ENCODE peak calls at places on chromosome 14, in nine cellular contexts. C is NCI-H1092 treated with DMSO at 0.1 percent for 48 hours, J is GM04504, Q is HuH-7, S is iPS-NIHi11, O is left kidney, G is transverse colon, X is activated T-cell treated with anti-CD3 and anti-CD28 coated beads for 1 hour, V is RWPE2. A is an unnamed sample.

GRCh38 chr14:68363841-68364711 is 428.8 kb downstream of the ZFP36L1 start:
- DNase-seq in X (no peak), S (peak; percentile 75), Q (no peak), C (no peak), O (peak; percentile 95), V (no peak), G (peak; percentile 26), J (no peak), A (peak; percentile 86)

GRCh38 chr14:104927901-104928300 is 3.2 kb downstream of the PLD4 start:
- DNase-seq in G (no peak), V (peak; percentile 74), S (no peak), X (no peak), O (no peak), J (no peak), C (no peak), Q (no peak), A (no peak)

GRCh38 chr14:85205875-85206274 is 324.1 kb upstream of the FLRT2 start:
- DNase-seq in G (no peak), Q (no peak), J (no peak), V (no peak), S (no peak), O (no peak), X (no peak), C (no peak), A (no peak)

GRCh38 chr14:102630405-102630804 is 38.0 kb downstream of the RCOR1 start:
- DNase-seq in Q (no peak), J (no peak), V (no peak), G (no peak), X (no peak), S (peak; percentile 41), O (peak; percentile 50), C (no peak), A (no peak)

GRCh38 chr14:103067231-103067954 is 10.0 kb upstream of the CDC42BPB start:
- DNase-seq in G (peak; percentile 58), S (no peak), X (no peak), J (peak; percentile 76), V (no peak), C (no peak), O (peak; percentile 50), Q (no peak), A (no peak)

GRCh38 chr14:36870776-36871175 is 209.1 kb downstream of the PAX9 start:
- DNase-seq in X (no peak), V (no peak), J (no peak), Q (no peak), O (no peak), C (no peak), G (no peak), S (no peak), A (no peak)

GRCh38 chr14:76776306-76777251 is 15.3 kb downstream of the VASH1 start:
- DNase-seq in O (peak; percentile 21), X (no peak), C (no peak), G (no peak), Q (no peak), S (no peak), V (peak; percentile 60), J (no peak), A (no peak)

GRCh38 chr14:94602722-94603121 is 9.5 kb upstream of the SERPINA3 start:
- DNase-seq in S (no peak), X (no peak), V (no peak), J (no peak), C (no peak), G (no peak), O (no peak), Q (no peak), A (no peak)

GRCh38 chr14:58362798-58363412 is 32.8 kb upstream of the TOMM20L start:
- DNase-seq in V (no peak), X (no peak), Q (peak; percentile 18), S (peak; percentile 15), J (no peak), O (peak; percentile 52), C (peak; percentile 49), G (no peak), A (no peak)

GRCh38 chr14:52987042-52987441 is 36.2 kb upstream of the FERMT2 start:
- DNase-seq in V (no peak), Q (no peak), C (no peak), J (no peak), X (no peak), O (no peak), S (no peak), G (no peak), A (no peak)

GRCh38 chr14:95480109-95480886 is 36.2 kb downstream of the SYNE3 start:
- DNase-seq in C (no peak), S (no peak), Q (no peak), O (no peak), G (peak; percentile 38), X (no peak), J (peak; percentile 59), V (no peak), A (no peak)

GRCh38 chr14:74133833-74134481 is 49.2 kb downstream of the LIN52 start:
- DNase-seq in S (no peak), X (no peak), C (no peak), Q (peak; percentile 29), G (no peak), V (no peak), O (peak; percentile 86), J (no peak), A (no peak)

GRCh38 chr14:53924754-53925153 is 31.9 kb downstream of the BMP4 start:
- DNase-seq in X (no peak), C (no peak), S (no peak), Q (no peak), J (peak; percentile 27), V (no peak), G (no peak), O (peak; percentile 79), A (peak; percentile 23)

GRCh38 chr14:103259801-103260628 is 74.0 kb upstream of the EIF5 start:
- DNase-seq in S (no peak), V (peak; percentile 62), O (no peak), G (peak; percentile 43), C (no peak), J (no peak), Q (no peak), X (no peak), A (no peak)

GRCh38 chr14:96117101-96117897 is 78.1 kb downstream of the C14orf132 start:
- DNase-seq in X (no peak), S (no peak), C (peak; percentile 39), V (no peak), J (no peak), O (peak; percentile 69), Q (no peak), G (no peak), A (no peak)

GRCh38 chr14:58663494-58664111 is 25.8 kb downstream of the DACT1 start:
- DNase-seq in G (peak; percentile 21), O (peak; percentile 40), X (no peak), J (peak; percentile 42), S (no peak), Q (no peak), C (peak; percentile 60), V (no peak), A (no peak)

GRCh38 chr14:105023791-105024480 is 3.1 kb upstream of the CDCA4 start:
- DNase-seq in S (no peak), Q (no peak), V (no peak), C (no peak), O (no peak), G (no peak), X (no peak), J (no peak), A (no peak)

A was measured in smooth muscle cell of the brain vasculature.